ENCODE peak calls at places on chromosomes 6 and 20, in six cellular contexts. V is esophagus squamous epithelium, D is ovary, F is mammary epithelial cell, O is aorta, I is OCI-LY7. Q is an unnamed sample.

GRCh38 chr6:125421853-125422252 is 120.1 kb upstream of the HDDC2 start:
- DNase-seq in O (peak), I (no peak), V (no peak), D (no peak), F (no peak), Q (peak)

GRCh38 chr20:63186084-63186483 is 29.8 kb downstream of the YTHDF1 start:
- DNase-seq in O (no peak), V (no peak), F (no peak), D (no peak), I (no peak), Q (no peak)

GRCh38 chr6:21321076-21321475 is 272.5 kb upstream of the SOX4 start:
- DNase-seq in I (no peak), O (no peak), D (no peak), V (no peak), F (no peak), Q (no peak)

GRCh38 chr20:53038328-53038727 is 66.2 kb downstream of the TSHZ2 start:
- DNase-seq in V (no peak), O (no peak), D (no peak), F (no peak), I (no peak), Q (no peak)

GRCh38 chr6:30716879-30717128 is 277 bp downstream of the MDC1 start:
- DNase-seq in O (no peak), F (no peak), I (no peak), V (no peak), D (no peak), Q (no peak)

GRCh38 chr6:6516643-6517042 is 71.9 kb upstream of the LY86 start:
- DNase-seq in V (no peak), I (no peak), O (no peak), D (no peak), F (no peak), Q (no peak)

GRCh38 chr6:16729183-16729696 is 32.0 kb downstream of the ATXN1 start:
- DNase-seq in F (no peak), O (no peak), D (no peak), V (no peak), I (no peak), Q (no peak)

GRCh38 chr6:7991992-7992815 is 72.0 kb downstream of the BLOC1S5 start:
- DNase-seq in I (peak), V (no peak), D (peak), O (no peak), F (peak), Q (no peak)

GRCh38 chr20:8722277-8722928 is 346.5 kb upstream of the PLCB4 start:
- DNase-seq in I (peak), V (no peak), O (no peak), F (peak), D (peak), Q (peak)

GRCh38 chr6:22643780-22644179 is 74.4 kb downstream of the HDGFL1 start:
- DNase-seq in V (no peak), D (no peak), O (no peak), F (no peak), I (no peak), Q (no peak)

DNA sequence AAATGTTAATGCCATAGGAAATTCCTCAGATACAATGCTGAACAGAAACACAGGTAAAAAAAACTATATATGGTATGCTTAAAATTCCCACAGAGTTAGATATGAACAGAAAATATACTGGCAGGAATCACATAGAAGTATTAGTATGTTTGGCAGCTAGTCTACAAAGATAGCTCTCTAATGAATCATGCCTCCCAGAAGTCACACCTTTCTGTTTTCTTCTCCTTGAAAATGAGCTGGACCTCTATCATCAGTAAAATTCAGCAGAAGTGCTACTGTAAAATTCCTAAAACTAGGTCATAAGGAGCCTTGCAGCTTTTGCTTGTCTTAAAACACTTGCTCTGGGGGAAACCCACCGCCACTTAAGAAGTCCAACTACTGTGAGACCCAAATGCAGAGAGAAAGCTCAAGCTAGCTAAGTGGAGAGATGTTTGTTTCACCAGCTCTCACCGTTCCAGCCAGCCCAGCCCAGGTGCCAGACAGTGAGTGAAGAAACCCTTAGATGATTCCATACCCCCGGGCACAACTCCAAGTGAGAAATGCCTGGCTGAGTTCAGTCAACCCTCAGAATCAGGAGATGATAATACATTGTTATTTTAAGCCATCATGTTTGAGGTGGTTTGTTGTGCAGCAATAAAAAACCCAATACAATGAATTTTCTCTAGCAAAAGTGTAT is 43.0 kb downstream of the TSPYL4 start:
- DNase-seq in D (no peak), I (no peak), F (peak), O (no peak), V (no peak), Q (peak)
- H3K27ac ChIP-seq in D (no peak), I (no peak), F (peak), O (no peak), V (peak), Q (peak)

DNA sequence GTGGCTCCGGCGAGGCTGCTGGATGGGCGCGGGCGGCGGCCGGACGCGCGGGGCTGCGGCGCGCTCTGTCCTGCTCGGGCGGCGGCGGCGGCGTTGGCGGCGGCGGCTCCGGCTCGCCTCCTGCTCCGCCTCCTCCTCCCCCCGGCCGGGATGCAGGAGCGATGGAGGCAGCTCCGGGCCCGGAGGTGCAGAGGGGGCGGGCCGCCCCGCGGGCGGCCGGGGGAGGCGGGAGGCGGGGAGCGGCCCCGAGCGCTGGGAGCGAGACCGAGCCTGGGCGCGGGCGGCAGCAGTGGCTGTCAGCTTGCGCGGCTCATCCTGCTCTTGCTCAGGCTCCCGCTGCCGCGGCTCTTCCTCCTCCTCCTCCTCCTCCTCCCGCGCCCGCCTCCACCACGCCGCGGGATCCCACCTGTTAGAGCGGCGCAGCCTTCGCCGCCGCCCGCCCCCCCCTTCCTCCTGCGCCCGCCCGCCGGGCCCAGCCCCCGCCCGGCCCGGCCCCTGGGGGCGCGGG is at the start of gene NOL4L:
- DNase-seq in F (peak), V (no peak), O (no peak), D (no peak), I (peak), Q (no peak)
- H3K27ac ChIP-seq in F (no peak), V (peak), O (no peak), D (peak), I (no peak), Q (no peak)

GRCh38 chr20:21235346-21235712 is 67.8 kb upstream of the XRN2 start:
- DNase-seq in D (no peak), I (no peak), F (no peak), V (no peak), O (no peak), Q (no peak)
- H3K27ac ChIP-seq in D (no peak), I (no peak), F (no peak), V (no peak), O (no peak), Q (no peak)

GRCh38 chr6:110620065-110620464 is 143.7 kb upstream of the SLC22A16 start:
- DNase-seq in O (no peak), I (no peak), V (no peak), F (no peak), D (no peak), Q (no peak)
- H3K27ac ChIP-seq in O (no peak), I (no peak), V (no peak), F (no peak), D (no peak), Q (no peak)

DNA sequence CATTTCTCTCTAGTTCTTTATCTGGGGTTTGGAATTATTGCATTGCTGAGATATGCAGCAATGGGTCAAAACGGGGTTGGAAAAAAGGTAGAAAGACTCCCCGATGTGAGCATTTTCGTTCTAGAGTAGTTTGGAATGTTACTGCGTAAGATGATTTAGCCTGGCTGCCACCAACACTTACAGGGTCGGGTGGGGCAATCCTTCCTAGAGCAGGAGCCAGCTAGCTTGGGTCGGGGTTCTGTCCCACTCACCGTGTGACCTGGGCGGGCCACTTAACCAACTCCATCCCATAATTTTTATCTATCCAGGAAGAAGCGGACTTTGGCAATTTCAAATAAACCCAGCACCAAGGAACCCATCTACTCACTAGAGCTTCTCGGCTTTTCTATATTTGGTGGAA is 72.2 kb downstream of the GPX5 start:
- DNase-seq in D (no peak), V (no peak), I (no peak), O (no peak), F (no peak), Q (peak)
- H3K27ac ChIP-seq in D (no peak), V (no peak), I (no peak), O (no peak), F (peak), Q (peak)

DNA sequence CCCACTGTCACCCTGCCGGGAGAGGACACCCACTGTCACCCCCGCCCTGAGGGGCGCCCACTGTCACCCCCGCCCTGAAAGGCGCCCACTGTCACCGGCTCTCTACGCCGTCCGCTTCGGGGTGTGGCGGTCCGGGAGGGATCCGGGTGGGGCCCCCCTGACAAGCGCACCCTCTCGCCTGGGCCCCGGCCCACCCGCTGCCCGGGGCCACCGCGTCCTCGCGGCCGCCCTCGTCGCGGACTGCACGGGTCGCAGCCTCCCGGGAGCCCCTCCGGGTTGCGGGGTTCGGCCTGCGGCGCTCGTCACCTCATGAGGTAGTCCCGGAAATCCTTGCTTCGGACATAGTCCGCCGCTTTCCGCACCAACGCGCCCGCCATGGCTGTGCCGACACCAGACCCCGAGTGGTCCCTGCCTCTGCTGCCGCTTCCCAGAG is 224 bp downstream of the MPC1 start:
- DNase-seq in F (no peak), I (no peak), V (no peak), D (peak), O (peak), Q (no peak)
- H3K27ac ChIP-seq in F (peak), I (no peak), V (peak), D (peak), O (peak), Q (no peak)

GRCh38 chr6:56956481-56956880 is 1.6 kb downstream of the BEND6 start:
- DNase-seq in D (no peak), I (no peak), O (no peak), V (no peak), F (no peak), Q (no peak)

GRCh38 chr6:56953597-56954388 is 1.1 kb upstream of the BEND6 start:
- DNase-seq in F (peak), I (no peak), D (peak), V (no peak), O (no peak), Q (no peak)

GRCh38 chr6:56954389-56955170 is at the start of gene BEND6:
- DNase-seq in O (peak), V (no peak), I (no peak), D (peak), F (peak), Q (peak)

GRCh38 chr6:56957856-56958255 is 2.9 kb downstream of the BEND6 start:
- DNase-seq in D (no peak), V (no peak), O (no peak), F (no peak), I (no peak), Q (no peak)

GRCh38 chr6:56955171-56956155 is 556 bp downstream of the BEND6 start:
- DNase-seq in V (no peak), F (peak), O (peak), D (peak), I (peak), Q (peak)
- H3K27ac ChIP-seq in V (peak), F (peak), O (no peak), D (peak), I (peak), Q (peak)

GRCh38 chr6:2807342-2808090 is 34.1 kb downstream of the SERPINB1 start:
- DNase-seq in I (no peak), O (no peak), F (peak), D (no peak), V (no peak), Q (no peak)
- H3K27ac ChIP-seq in I (no peak), O (no peak), F (no peak), D (no peak), V (peak), Q (no peak)

DNA sequence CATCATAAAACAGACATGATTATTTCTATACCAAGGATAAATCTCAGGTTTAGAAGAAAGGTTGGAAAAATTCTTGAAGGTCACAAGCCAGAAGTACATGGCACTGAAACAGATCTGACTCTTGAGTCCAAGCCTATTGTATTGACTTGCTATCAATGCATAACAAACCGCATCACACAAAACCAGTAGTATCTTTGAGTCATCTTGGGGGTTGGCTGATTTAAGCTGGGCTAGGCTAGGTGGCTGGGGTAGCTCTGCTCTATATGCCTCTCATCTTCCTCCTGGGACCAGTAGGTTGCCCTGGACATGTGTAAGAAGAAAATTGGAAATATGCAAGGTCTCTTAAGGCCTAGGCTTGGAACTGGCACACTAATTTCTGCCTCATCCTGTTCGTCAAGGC is 37.0 kb upstream of the RAB23 start:
- DNase-seq in V (no peak), F (no peak), I (no peak), D (no peak), O (no peak), Q (no peak)
- H3K27ac ChIP-seq in V (peak), F (no peak), I (no peak), D (no peak), O (peak), Q (no peak)

DNA sequence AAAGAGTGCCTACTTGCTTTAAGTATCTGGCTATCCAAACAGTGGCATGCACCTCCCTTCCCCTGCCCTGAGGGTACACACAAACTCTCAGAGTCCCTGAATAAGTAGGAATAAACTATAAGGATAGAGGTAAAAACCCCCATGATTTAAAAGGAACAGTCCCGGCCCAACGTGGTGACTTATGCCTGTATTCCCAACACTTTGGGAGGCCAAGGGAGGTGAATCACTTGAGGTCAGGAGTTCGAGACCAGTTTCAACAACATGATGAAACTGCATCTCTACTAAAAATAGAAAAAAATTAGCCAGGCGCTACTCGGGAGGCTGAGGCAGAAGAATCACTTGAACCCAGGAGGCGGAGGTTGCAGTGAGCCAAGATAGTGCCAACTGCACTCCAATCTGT is 22.2 kb downstream of the SAMHD1 start:
- DNase-seq in D (no peak), V (no peak), O (no peak), F (peak), I (no peak), Q (no peak)
- H3K27ac ChIP-seq in D (no peak), V (no peak), O (no peak), F (no peak), I (no peak), Q (no peak)

Q was measured in PC-9.